ENCODE peak calls at places on chromosomes 2 and 18, in nine cellular contexts. R is AG09309, I is IMR-90, N is GM12865, T is body of pancreas, O is PC-9, Y is breast epithelium, M is kidney epithelial cell, V is cardiac fibroblast. K is an unnamed sample.

GRCh38 chr2:102888514-102888913 is 126.7 kb downstream of the TMEM182 start:
- DNase-seq in R (no peak), I (no peak), N (no peak), T (no peak), O (no peak), Y (no peak), M (no peak), V (no peak), K (no peak)

GRCh38 chr2:134718095-134718955 is 475 bp downstream of the TMEM163 start:
- DNase-seq in R (no peak), I (no peak), N (no peak), T (peak), O (peak), Y (no peak), M (no peak), V (no peak), K (no peak)

GRCh38 chr2:70516596-70516995 is 37.0 kb downstream of the TGFA start:
- DNase-seq in R (no peak), I (no peak), N (peak), T (no peak), O (no peak), Y (no peak), M (no peak), V (no peak), K (no peak)

GRCh38 chr2:33777791-33778190 is 178.7 kb upstream of the FAM98A start:
- DNase-seq in R (no peak), I (no peak), N (no peak), T (no peak), O (no peak), Y (no peak), M (no peak), V (no peak), K (no peak)

GRCh38 chr18:77078671-77079070 is 53.9 kb downstream of the MBP start:
- DNase-seq in R (no peak), I (no peak), N (no peak), T (no peak), O (no peak), Y (no peak), M (no peak), V (no peak), K (no peak)

GRCh38 chr2:19574788-19575260 is 216.4 kb upstream of the OSR1 start:
- DNase-seq in R (peak), I (peak), N (no peak), T (peak), O (no peak), Y (peak), M (no peak), V (peak), K (peak)

GRCh38 chr2:86078801-86079545 is 26.7 kb downstream of the POLR1A start:
- DNase-seq in R (no peak), I (peak), N (peak), T (peak), O (peak), Y (no peak), M (no peak), V (peak), K (no peak)

GRCh38 chr2:240520143-240520973 is 37.4 kb downstream of the ANKMY1 start:
- DNase-seq in R (no peak), I (no peak), N (no peak), T (no peak), O (no peak), Y (peak), M (no peak), V (no peak), K (no peak)

GRCh38 chr2:98464772-98465310 is 20.2 kb downstream of the INPP4A start:
- DNase-seq in R (no peak), I (no peak), N (peak), T (peak), O (no peak), Y (no peak), M (no peak), V (no peak), K (no peak)

GRCh38 chr2:185978634-185979405 is 240.2 kb downstream of the FSIP2 start:
- DNase-seq in R (peak), I (peak), N (no peak), T (no peak), O (no peak), Y (no peak), M (no peak), V (peak), K (no peak)

GRCh38 chr2:105883911-105884694 is 139.4 kb downstream of the NCK2 start:
- DNase-seq in R (no peak), I (no peak), N (no peak), T (no peak), O (no peak), Y (no peak), M (no peak), V (no peak), K (no peak)

GRCh38 chr2:4673025-4673489 is 969.7 kb downstream of the DCDC2C start:
- DNase-seq in R (peak), I (no peak), N (no peak), T (no peak), O (no peak), Y (no peak), M (no peak), V (no peak), K (no peak)

GRCh38 chr18:2905802-2906521 is 59.2 kb downstream of the EMILIN2 start:
- DNase-seq in R (no peak), I (no peak), N (peak), T (peak), O (no peak), Y (no peak), M (no peak), V (peak), K (peak)

GRCh38 chr2:165161510-165161909 is 42.3 kb downstream of the SCN3A start:
- DNase-seq in R (peak), I (peak), N (no peak), T (no peak), O (no peak), Y (no peak), M (no peak), V (peak), K (no peak)

GRCh38 chr2:218979846-218980738 is 4.9 kb downstream of the FEV start:
- DNase-seq in R (no peak), I (peak), N (peak), T (peak), O (peak), Y (peak), M (no peak), V (peak), K (peak)

GRCh38 chr2:55057474-55057873 is 7.2 kb upstream of the RTN4 start:
- DNase-seq in R (no peak), I (no peak), N (no peak), T (no peak), O (no peak), Y (no peak), M (no peak), V (no peak), K (no peak)

GRCh38 chr2:209495855-209496585 is 72.2 kb downstream of the MAP2 start:
- DNase-seq in R (peak), I (peak), N (no peak), T (peak), O (peak), Y (no peak), M (peak), V (peak), K (no peak)

GRCh38 chr2:130869441-130870160 is 32.9 kb downstream of the ARHGEF4 start:
- DNase-seq in R (no peak), I (no peak), N (no peak), T (no peak), O (no peak), Y (no peak), M (no peak), V (peak), K (no peak)

GRCh38 chr2:9779572-9780264 is 63.6 kb upstream of the TAF1B start:
- DNase-seq in R (no peak), I (no peak), N (peak), T (no peak), O (no peak), Y (peak), M (no peak), V (no peak), K (no peak)

GRCh38 chr2:160214461-160215055 is 14.5 kb upstream of the ITGB6 start:
- DNase-seq in R (peak), I (peak), N (no peak), T (peak), O (peak), Y (no peak), M (peak), V (peak), K (peak)

GRCh38 chr2:163553601-163554000 is 182.2 kb downstream of the FIGN start:
- DNase-seq in R (no peak), I (no peak), N (no peak), T (no peak), O (no peak), Y (no peak), M (no peak), V (no peak), K (no peak)

GRCh38 chr18:2002604-2003003 is 568.7 kb downstream of the METTL4 start:
- DNase-seq in R (no peak), I (no peak), N (no peak), T (no peak), O (no peak), Y (no peak), M (no peak), V (peak), K (no peak)

GRCh38 chr18:8548186-8548585 is 61.1 kb upstream of the RAB12 start:
- DNase-seq in R (peak), I (peak), N (no peak), T (no peak), O (no peak), Y (no peak), M (peak), V (peak), K (no peak)

GRCh38 chr2:26691881-26692813 is at the start of gene KCNK3:
- DNase-seq in R (no peak), I (peak), N (peak), T (peak), O (peak), Y (no peak), M (no peak), V (peak), K (peak)

GRCh38 chr2:100771125-100771524 is 48.8 kb upstream of the NPAS2 start:
- DNase-seq in R (no peak), I (no peak), N (no peak), T (no peak), O (no peak), Y (no peak), M (no peak), V (no peak), K (no peak)

GRCh38 chr2:47129191-47129711 is 25.9 kb downstream of the STPG4 start:
- DNase-seq in R (no peak), I (no peak), N (no peak), T (no peak), O (no peak), Y (no peak), M (no peak), V (no peak), K (no peak)

GRCh38 chr2:33666879-33667278 is 67.8 kb upstream of the FAM98A start:
- DNase-seq in R (no peak), I (no peak), N (no peak), T (no peak), O (no peak), Y (no peak), M (no peak), V (no peak), K (no peak)

GRCh38 chr18:22385718-22386117 is 32.0 kb downstream of the CTAGE1 start:
- DNase-seq in R (peak), I (peak), N (no peak), T (no peak), O (no peak), Y (no peak), M (no peak), V (peak), K (no peak)

GRCh38 chr2:148259674-148260073 is 238.8 kb downstream of the MBD5 start:
- DNase-seq in R (no peak), I (peak), N (peak), T (peak), O (no peak), Y (no peak), M (peak), V (no peak), K (no peak)

GRCh38 chr2:46481541-46482193 is 2.3 kb downstream of the TMEM247 start:
- DNase-seq in R (peak), I (peak), N (no peak), T (no peak), O (no peak), Y (no peak), M (no peak), V (peak), K (no peak)

GRCh38 chr2:150357770-150358467 is 129.5 kb downstream of the RND3 start:
- DNase-seq in R (no peak), I (peak), N (peak), T (no peak), O (no peak), Y (no peak), M (no peak), V (no peak), K (no peak)

DNA sequence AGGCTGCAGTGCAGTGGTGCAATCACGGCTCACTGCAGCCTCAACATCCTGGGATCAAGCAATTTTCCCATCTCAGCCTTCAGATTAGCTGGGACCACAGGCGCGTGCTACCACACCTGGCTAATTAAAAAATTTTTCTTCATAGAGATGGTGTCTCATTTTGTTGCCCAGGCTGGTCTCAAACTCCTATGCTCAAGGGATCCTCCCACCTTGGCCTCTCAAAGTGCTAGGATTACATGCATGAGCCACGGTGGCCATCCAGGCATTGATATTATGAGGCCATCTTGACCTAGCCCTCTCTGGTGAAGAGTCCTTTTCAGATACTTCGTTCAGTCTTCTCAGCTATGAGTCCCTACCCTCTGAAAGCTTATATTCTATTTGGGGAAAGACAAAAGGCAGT is 1.1 kb upstream of the CASP8 start:
- DNase-seq in R (no peak), I (no peak), N (no peak), T (no peak), O (no peak), Y (no peak), M (no peak), V (no peak), K (no peak)
- H3K4me3 ChIP-seq in R (no peak), I (no peak), N (peak), T (no peak), O (peak), Y (peak), M (peak), V (peak), K (peak)

GRCh38 chr2:138779451-138780440 is at the start of gene NXPH2:
- DNase-seq in R (no peak), I (no peak), N (no peak), T (no peak), O (no peak), Y (no peak), M (no peak), V (no peak), K (no peak)
- TF ChIP-seq CTCF in R (no peak), I (no peak), N (no peak), T (no peak), O (no peak), Y (no peak), M (no peak), V (no peak), K (no peak)

GRCh38 chr2:25170888-25171287 is 2.5 kb upstream of the POMC start:
- DNase-seq in R (no peak), I (no peak), N (no peak), T (no peak), O (no peak), Y (no peak), M (no peak), V (no peak), K (no peak)

GRCh38 chr2:25165992-25166618 is 2.3 kb downstream of the POMC start:
- DNase-seq in R (no peak), I (no peak), N (peak), T (peak), O (peak), Y (no peak), M (no peak), V (no peak), K (no peak)

GRCh38 chr2:25164526-25164925 is 3.9 kb downstream of the POMC start:
- DNase-seq in R (no peak), I (no peak), N (no peak), T (no peak), O (no peak), Y (no peak), M (no peak), V (no peak), K (no peak)

GRCh38 chr2:25168256-25169072 is at the start of gene POMC:
- DNase-seq in R (no peak), I (peak), N (peak), T (peak), O (no peak), Y (no peak), M (no peak), V (peak), K (no peak)

DNA sequence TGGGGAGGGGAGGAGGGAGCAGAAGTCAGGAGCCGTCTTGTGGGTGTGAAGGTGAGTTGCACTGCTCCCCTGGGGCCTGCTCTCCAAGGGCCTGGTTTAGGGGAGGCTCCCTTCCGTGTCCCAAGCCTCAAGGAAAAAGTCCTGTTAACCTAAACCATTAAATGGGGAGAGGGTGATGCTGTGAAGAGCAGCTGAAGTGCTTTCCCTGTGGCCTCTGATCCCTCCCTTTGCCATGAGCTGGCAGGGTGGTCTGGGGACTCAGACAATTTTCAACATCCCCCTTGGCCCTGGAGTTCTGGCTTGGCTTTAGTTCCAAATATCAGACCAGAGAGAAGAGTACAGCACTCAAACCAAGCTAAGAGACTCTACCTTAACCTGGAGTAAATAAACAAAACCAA is 692 bp upstream of the POMC start:
- DNase-seq in R (no peak), I (no peak), N (no peak), T (no peak), O (no peak), Y (no peak), M (no peak), V (no peak), K (no peak)
- H3K4me3 ChIP-seq in R (no peak), I (no peak), N (no peak), T (no peak), O (no peak), Y (no peak), M (no peak), V (no peak), K (no peak)

GRCh38 chr2:36770542-36771287 is 74.2 kb downstream of the VIT start:
- DNase-seq in R (no peak), I (peak), N (peak), T (no peak), O (peak), Y (no peak), M (no peak), V (peak), K (no peak)
- TF ChIP-seq CTCF in R (peak), I (peak), N (peak), T (peak), O (peak), Y (no peak), M (peak), V (peak), K (peak)

GRCh38 chr2:191844706-191845105 is 2.2 kb downstream of the CAVIN2 start:
- DNase-seq in R (no peak), I (peak), N (no peak), T (no peak), O (no peak), Y (no peak), M (no peak), V (no peak), K (no peak)
- H3K4me3 ChIP-seq in R (no peak), I (peak), N (no peak), T (no peak), O (no peak), Y (peak), M (no peak), V (peak), K (peak)

GRCh38 chr18:47718646-47719045 is 211.8 kb downstream of the SMAD2 start:
- DNase-seq in R (no peak), I (no peak), N (no peak), T (no peak), O (no peak), Y (no peak), M (no peak), V (no peak), K (no peak)
- TF ChIP-seq CTCF in R (no peak), I (no peak), N (no peak), T (no peak), O (no peak), Y (no peak), M (no peak), V (no peak), K (no peak)

DNA sequence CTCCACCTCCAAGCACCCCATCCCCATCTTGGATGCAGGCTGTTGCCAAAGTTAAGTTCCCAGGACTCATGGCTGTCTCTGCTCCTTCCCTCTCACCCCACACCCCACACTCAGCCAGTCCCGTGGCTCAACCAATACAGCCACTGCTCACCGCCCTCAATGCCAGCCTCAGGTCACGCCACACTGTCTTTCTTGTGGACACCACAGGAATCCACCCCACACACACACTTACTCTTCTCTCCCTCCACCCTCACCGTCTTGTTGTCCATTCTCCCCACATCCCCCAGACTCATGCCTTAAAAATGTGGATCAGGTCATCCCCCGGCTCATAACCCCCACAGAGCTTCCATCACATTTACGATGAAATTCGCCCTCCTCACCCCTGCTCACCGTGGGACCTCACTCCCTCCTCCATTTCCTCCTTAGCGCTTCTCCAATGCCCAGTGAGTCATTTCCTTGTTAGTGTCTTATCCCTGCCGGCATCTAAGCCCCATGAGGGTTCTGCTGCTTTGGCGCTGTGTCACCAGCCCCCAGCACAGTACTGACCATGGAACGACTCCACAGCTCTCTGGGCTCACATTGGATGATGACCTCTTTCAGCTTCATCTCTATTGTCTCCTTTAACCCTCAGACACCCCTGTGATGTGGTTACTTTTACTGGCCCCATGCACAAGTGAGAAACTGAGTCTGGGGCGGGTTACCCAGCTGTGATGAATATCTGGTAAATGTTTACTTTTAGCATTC is 13.8 kb downstream of the MLPH start:
- DNase-seq in R (peak), I (peak), N (no peak), T (no peak), O (peak), Y (no peak), M (peak), V (peak), K (no peak)
- H3K4me3 ChIP-seq in R (no peak), I (no peak), N (no peak), T (no peak), O (peak), Y (no peak), M (no peak), V (no peak), K (no peak)

K was measured in psoas muscle.